ENCODE peak calls at places on chromosomes 1 and 21, in ten cellular contexts. D is mucosa of gallbladder; M is adrenal gland; K is right cardiac atrium; P is Kasumi-1; F is BE2C; T is T-helper 17 cell; W is effector memory CD8-positive, alpha-beta T cell; U is endothelial cell of umbilical vein; V is stimulated activated CD8-positive, alpha-beta memory T cell treated with anti-CD3 and anti-CD28 coated beads, Interleukin-15, amount 100 ng/mL, for 4 hours. N is an unnamed sample.

GRCh38 chr1:227785812-227786608 is 29.5 kb upstream of the PRSS38 start:
- DNase-seq in D (peak), M (peak), K (no peak), P (no peak), F (no peak), T (no peak), W (no peak), U (no peak), V (no peak), N (no peak)

GRCh38 chr1:10625076-10625475 is 150.3 kb downstream of the PEX14 start:
- DNase-seq in D (no peak), M (no peak), K (no peak), P (no peak), F (no peak), T (peak), W (no peak), U (no peak), V (no peak), N (no peak)

GRCh38 chr1:236016083-236016482 is 48.8 kb downstream of the NID1 start:
- DNase-seq in D (peak), M (peak), K (peak), P (no peak), F (no peak), T (no peak), W (no peak), U (no peak), V (no peak), N (peak)

GRCh38 chr21:44318489-44319285 is 18.8 kb downstream of the PFKL start:
- DNase-seq in D (no peak), M (no peak), K (no peak), P (no peak), F (no peak), T (no peak), W (no peak), U (no peak), V (no peak), N (no peak)

GRCh38 chr1:25873120-25873519 is 2.4 kb downstream of the PAQR7 start:
- DNase-seq in D (no peak), M (no peak), K (no peak), P (no peak), F (no peak), T (no peak), W (no peak), U (no peak), V (no peak), N (no peak)

GRCh38 chr1:221621683-221622082 is 120.2 kb downstream of the DUSP10 start:
- DNase-seq in D (no peak), M (no peak), K (no peak), P (no peak), F (no peak), T (no peak), W (no peak), U (no peak), V (no peak), N (no peak)

GRCh38 chr1:74689800-74690696 is 16.5 kb upstream of the ERICH3 start:
- DNase-seq in D (peak), M (peak), K (no peak), P (peak), F (peak), T (no peak), W (peak), U (peak), V (no peak), N (no peak)

GRCh38 chr1:214338212-214338611 is 57.3 kb downstream of the SMYD2 start:
- DNase-seq in D (no peak), M (no peak), K (no peak), P (no peak), F (no peak), T (no peak), W (no peak), U (no peak), V (no peak), N (no peak)

GRCh38 chr1:39676951-39677350 is 5.0 kb upstream of the NT5C1A start:
- DNase-seq in D (no peak), M (no peak), K (no peak), P (no peak), F (no peak), T (no peak), W (no peak), U (no peak), V (no peak), N (no peak)

GRCh38 chr1:32705516-32705915 is 2.9 kb upstream of the SYNC start:
- DNase-seq in D (no peak), M (no peak), K (no peak), P (no peak), F (no peak), T (no peak), W (no peak), U (no peak), V (no peak), N (peak)

GRCh38 chr1:29629814-29630516 is 393.6 kb downstream of the PTPRU start:
- DNase-seq in D (no peak), M (no peak), K (no peak), P (no peak), F (no peak), T (no peak), W (no peak), U (no peak), V (no peak), N (no peak)

GRCh38 chr1:67683736-67684525 is 1.1 kb upstream of the GADD45A start:
- DNase-seq in D (no peak), M (no peak), K (peak), P (no peak), F (no peak), T (no peak), W (no peak), U (peak), V (peak), N (no peak)

GRCh38 chr1:220734571-220735326 is 13.4 kb upstream of the MTARC2 start:
- DNase-seq in D (peak), M (no peak), K (no peak), P (no peak), F (no peak), T (no peak), W (no peak), U (peak), V (no peak), N (no peak)